ENCODE peak calls at places on chromosomes 6 and 20, in ten cellular contexts. M is IMR-90, S is lower lobe of right lung, O is dorsolateral prefrontal cortex, T is GM23338, I is endodermal cell, L is right lobe of liver, K is upper lobe of right lung, U is heart left ventricle, V is psoas muscle. Q is an unnamed sample.

GRCh38 chr20:41631826-41632225 is 13.6 kb upstream of the CHD6 start:
- DNase-seq in M (peak; percentile 35), S (no peak), O (no peak), T (no peak), I (no peak), L (no peak), K (no peak), U (peak; percentile 72), V (peak; percentile 73), Q (no peak)

GRCh38 chr6:33963351-33963750 is 159.5 kb upstream of the MLN start:
- DNase-seq in M (no peak), S (no peak), O (no peak), T (no peak), I (peak; percentile 11), L (no peak), K (peak; percentile 57), U (peak; percentile 28), V (no peak), Q (no peak)

GRCh38 chr6:46370622-46371021 is 120.6 kb downstream of the RCAN2 start:
- DNase-seq in M (peak; percentile 1), S (no peak), O (no peak), T (no peak), I (no peak), L (no peak), K (no peak), U (no peak), V (no peak), Q (no peak)

GRCh38 chr6:45697605-45698004 is 318.1 kb downstream of the CLIC5 start:
- DNase-seq in M (peak; percentile 99), S (no peak), O (no peak), T (no peak), I (no peak), L (no peak), K (no peak), U (no peak), V (no peak), Q (no peak)

GRCh38 chr6:72553531-72554202 is 68.2 kb upstream of the KCNQ5 start:
- DNase-seq in M (peak; percentile 93), S (no peak), O (no peak), T (peak; percentile 47), I (no peak), L (no peak), K (no peak), U (no peak), V (no peak), Q (no peak)

GRCh38 chr6:133983099-133983939 is 30.3 kb downstream of the TBPL1 start:
- DNase-seq in M (peak; percentile 53), S (peak; percentile 71), O (no peak), T (no peak), I (peak; percentile 57), L (no peak), K (peak; percentile 82), U (peak; percentile 70), V (no peak), Q (no peak)

GRCh38 chr20:54321688-54322087 is 113.8 kb downstream of the PFDN4 start:
- DNase-seq in M (no peak), S (no peak), O (no peak), T (no peak), I (no peak), L (no peak), K (no peak), U (no peak), V (no peak), Q (no peak)

GRCh38 chr6:71649893-71650292 is 236.5 kb upstream of the RIMS1 start:
- DNase-seq in M (no peak), S (no peak), O (no peak), T (no peak), I (no peak), L (no peak), K (no peak), U (no peak), V (no peak), Q (no peak)

GRCh38 chr6:13428528-13429405 is 58.6 kb downstream of the GFOD1 start:
- DNase-seq in M (no peak), S (no peak), O (no peak), T (peak; percentile 37), I (no peak), L (no peak), K (no peak), U (no peak), V (no peak), Q (no peak)

GRCh38 chr20:59933296-59933848 is at the start of gene SYCP2:
- DNase-seq in M (no peak), S (peak; percentile 61), O (peak; percentile 36), T (peak; percentile 58), I (no peak), L (peak; percentile 56), K (peak; percentile 78), U (peak; percentile 84), V (peak; percentile 86), Q (peak; percentile 28)

DNA sequence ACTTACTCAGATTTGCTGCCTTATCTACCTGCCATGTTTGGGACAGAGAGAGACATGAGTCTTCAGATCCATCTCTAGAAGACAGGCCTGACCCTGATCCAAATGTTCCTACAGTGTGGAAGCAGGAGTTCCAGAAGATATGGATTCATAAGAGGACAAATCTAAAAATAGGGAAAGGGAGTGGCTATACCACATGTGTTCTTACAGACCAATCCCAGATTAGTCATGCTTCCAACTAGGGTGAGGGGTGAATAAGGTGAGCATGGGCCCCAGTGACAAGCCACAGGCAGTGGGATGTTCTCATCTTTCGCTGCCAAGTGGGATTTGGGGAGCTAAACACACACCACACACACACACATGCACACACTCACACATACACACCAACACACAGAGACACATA is 670.7 kb upstream of the CITED2 start:
- DNase-seq in M (no peak), S (no peak), O (no peak), T (no peak), I (no peak), L (no peak), K (no peak), U (no peak), V (no peak), Q (no peak)
- H3K27ac ChIP-seq in M (no peak overlapping the region), S (no peak overlapping the region), O (no peak overlapping the region), T (no peak overlapping the region), I (no peak overlapping the region), L (no peak overlapping the region), K (no peak overlapping the region), U (no peak overlapping the region), V (no peak overlapping the region), Q (no peak overlapping the region)

GRCh38 chr6:157339432-157339831 is 16.1 kb upstream of the TMEM242 start:
- DNase-seq in M (no peak), S (no peak), O (no peak), T (peak; percentile 16), I (no peak), L (no peak), K (no peak), U (no peak), V (no peak), Q (no peak)
- TF ChIP-seq CTCF in M (no peak), S (no peak), O (peak; percentile 10), T (peak; percentile 77), I (peak; percentile 52), L (peak; percentile 29), K (no peak), U (no peak), V (no peak), Q (no peak)

GRCh38 chr6:84740385-84740784 is 24.0 kb downstream of the TBX18 start:
- DNase-seq in M (no peak), S (no peak), O (no peak), T (no peak), I (no peak), L (no peak), K (no peak), U (no peak), V (no peak), Q (no peak)
- H3K27ac ChIP-seq in M (no peak overlapping the region), S (no peak overlapping the region), O (no peak overlapping the region), T (no peak overlapping the region), I (no peak overlapping the region), L (no peak overlapping the region), K (no peak overlapping the region), U (no peak overlapping the region), V (no peak overlapping the region), Q (no peak overlapping the region)

DNA sequence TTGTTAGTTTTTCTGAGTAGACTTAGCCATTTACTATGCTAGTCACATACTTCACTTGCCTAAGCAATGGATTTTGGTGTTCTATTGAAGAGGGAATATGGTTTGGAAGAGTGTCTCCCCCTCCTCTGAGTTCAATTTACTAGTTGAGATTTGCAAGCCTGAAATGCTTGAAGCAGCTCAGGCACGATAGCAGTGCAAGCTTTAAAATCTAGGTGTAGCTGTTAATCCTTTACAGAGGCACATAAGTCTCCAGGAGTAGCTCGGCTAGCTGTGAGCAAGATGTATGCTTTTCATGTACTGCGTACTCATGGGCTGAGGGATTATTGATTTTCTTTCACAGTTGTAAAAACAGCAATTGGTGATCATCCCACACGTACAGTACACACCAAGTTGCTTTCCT is 745 bp downstream of the FLRT3 start:
- DNase-seq in M (peak; percentile 16), S (no peak), O (peak; percentile 32), T (peak; percentile 12), I (peak; percentile 58), L (no peak), K (no peak), U (no peak), V (no peak), Q (no peak)
- TF ChIP-seq CTCF in M (no peak), S (no peak), O (no peak), T (no peak), I (peak; percentile 30), L (no peak), K (no peak), U (no peak), V (no peak), Q (no peak)

GRCh38 chr6:119347466-119348307 is 1.9 kb downstream of the MAN1A1 start:
- DNase-seq in M (peak; percentile 23), S (peak; percentile 78), O (no peak), T (peak; percentile 9), I (no peak), L (peak; percentile 70), K (peak; percentile 74), U (peak; percentile 67), V (no peak), Q (peak; percentile 69)
- H3K27ac ChIP-seq in M (no peak overlapping the region), S (peak overlapping the region; percentile 97), O (peak overlapping the region; percentile 31), T (no peak overlapping the region), I (no peak overlapping the region), L (peak overlapping the region; percentile 95), K (peak overlapping the region; percentile 95), U (peak overlapping the region; percentile 99), V (peak overlapping the region; percentile 17), Q (peak overlapping the region; percentile 99)

GRCh38 chr6:113995632-113996031 is 24.7 kb upstream of the HDAC2 start:
- DNase-seq in M (peak; percentile 98), S (peak; percentile 56), O (peak; percentile 7), T (peak; percentile 37), I (peak; percentile 70), L (no peak), K (no peak), U (no peak), V (peak; percentile 67), Q (peak; percentile 27)

GRCh38 chr6:113999284-113999683 is 28.3 kb upstream of the HDAC2 start:
- DNase-seq in M (no peak), S (no peak), O (no peak), T (no peak), I (no peak), L (no peak), K (no peak), U (no peak), V (no peak), Q (no peak)

GRCh38 chr6:113998811-113999210 is 27.9 kb upstream of the HDAC2 start:
- DNase-seq in M (no peak), S (no peak), O (no peak), T (no peak), I (no peak), L (no peak), K (no peak), U (no peak), V (no peak), Q (no peak)

GRCh38 chr6:113997106-113997505 is 26.2 kb upstream of the HDAC2 start:
- DNase-seq in M (peak; percentile 87), S (no peak), O (no peak), T (no peak), I (no peak), L (no peak), K (no peak), U (no peak), V (no peak), Q (no peak)

GRCh38 chr6:113994934-113995342 is 24.0 kb upstream of the HDAC2 start:
- DNase-seq in M (peak; percentile 93), S (no peak), O (peak; percentile 13), T (peak; percentile 81), I (peak; percentile 78), L (no peak), K (no peak), U (no peak), V (no peak), Q (peak; percentile 18)
- TF ChIP-seq CTCF in M (peak; percentile 99), S (peak; percentile 39), O (peak; percentile 87), T (peak; percentile 98), I (peak; percentile 88), L (peak; percentile 27), K (peak; percentile 42), U (peak; percentile 38), V (peak; percentile 41), Q (peak; percentile 58)

Q was measured in transverse colon.